ENCODE peak calls at places on chromosomes 2 and 18, in seven cellular contexts. H is amniotic epithelial cell; W is GM04504; E is stimulated activated CD4-positive, alpha-beta T cell treated with anti-CD3 and anti-CD28 coated beads, Interleukin-1b, Interleukin-23, amount 100 ng/mL, for 1 hour; Q is hippocampal formation; K is EL; P is activated T-cell treated with anti-CD3 and anti-CD28 coated beads for 1 hour. D is an unnamed sample.

GRCh38 chr18:44816028-44816427 is 135.3 kb downstream of the SETBP1 start:
- DNase-seq in H (no peak), W (no peak), E (no peak), Q (no peak), K (no peak), P (no peak), D (no peak)

GRCh38 chr2:237733677-237734300 is 64.8 kb upstream of the RBM44 start:
- DNase-seq in H (no peak), W (no peak), E (no peak), Q (no peak), K (no peak), P (no peak), D (no peak)

GRCh38 chr2:18750662-18751554 is 161.5 kb upstream of the NT5C1B start:
- DNase-seq in H (peak), W (no peak), E (no peak), Q (no peak), K (no peak), P (no peak), D (no peak)

GRCh38 chr18:24601624-24602023 is 141.2 kb downstream of the HRH4 start:
- DNase-seq in H (no peak), W (no peak), E (no peak), Q (no peak), K (no peak), P (no peak), D (no peak)

GRCh38 chr2:210224660-210225460 is at the start of gene ACADL:
- DNase-seq in H (no peak), W (no peak), E (no peak), Q (no peak), K (peak), P (no peak), D (no peak)

GRCh38 chr2:177406182-177406581 is 13.6 kb downstream of the AGPS start:
- DNase-seq in H (no peak), W (no peak), E (no peak), Q (no peak), K (no peak), P (no peak), D (no peak)

GRCh38 chr2:120406566-120406965 is 60.6 kb downstream of the INHBB start:
- DNase-seq in H (no peak), W (no peak), E (no peak), Q (no peak), K (no peak), P (no peak), D (no peak)

GRCh38 chr2:19059076-19059475 is 299.3 kb downstream of the OSR1 start:
- DNase-seq in H (no peak), W (no peak), E (no peak), Q (no peak), K (no peak), P (no peak), D (no peak)

GRCh38 chr2:68726608-68727367 is 7.8 kb upstream of the ARHGAP25 start:
- DNase-seq in H (no peak), W (no peak), E (peak), Q (no peak), K (no peak), P (peak), D (peak)

GRCh38 chr18:24270937-24271380 is 126.7 kb downstream of the OSBPL1A start:
- DNase-seq in H (peak), W (peak), E (no peak), Q (peak), K (peak), P (no peak), D (no peak)